ENCODE peak calls at places on chromosomes 7 and 10, in eight cellular contexts. S, H, R, L, M, I, Z and Y are unnamed samples.

GRCh38 chr7:9391221-9391620 is 957.8 kb downstream of the NXPH1 start:
- DNase-seq in S (no peak), H (no peak), R (no peak), L (no peak), M (no peak), I (no peak), Z (no peak), Y (no peak)

GRCh38 chr7:124718032-124718766 is 47.4 kb downstream of the GPR37 start:
- DNase-seq in S (no peak), H (no peak), R (no peak), L (no peak), M (no peak), I (no peak), Z (no peak), Y (no peak)

GRCh38 chr10:72733989-72734388 is 42.0 kb downstream of the MCU start:
- DNase-seq in S (no peak), H (no peak), R (no peak), L (no peak), M (no peak), I (no peak), Z (no peak), Y (no peak)

GRCh38 chr7:114345494-114345893 is 69.1 kb upstream of the FOXP2 start:
- DNase-seq in S (peak), H (no peak), R (no peak), L (no peak), M (no peak), I (no peak), Z (peak), Y (peak)

GRCh38 chr7:128136215-128136597 is 104.9 kb upstream of the LEP start:
- DNase-seq in S (no peak), H (no peak), R (peak), L (no peak), M (no peak), I (no peak), Z (no peak), Y (no peak)

GRCh38 chr10:122557516-122557915 is 3.0 kb upstream of the DMBT1 start:
- DNase-seq in S (no peak), H (no peak), R (peak), L (no peak), M (peak), I (no peak), Z (no peak), Y (no peak)

GRCh38 chr10:72221278-72221677 is 5.2 kb upstream of the ASCC1 start:
- DNase-seq in S (no peak), H (no peak), R (no peak), L (no peak), M (no peak), I (no peak), Z (no peak), Y (no peak)

GRCh38 chr10:98481418-98481945 is 34.7 kb upstream of the HPS1 start:
- DNase-seq in S (no peak), H (no peak), R (no peak), L (no peak), M (no peak), I (no peak), Z (no peak), Y (peak)

GRCh38 chr10:22365233-22365632 is 19.9 kb downstream of the SPAG6 start:
- DNase-seq in S (no peak), H (no peak), R (no peak), L (no peak), M (no peak), I (no peak), Z (no peak), Y (no peak)

GRCh38 chr10:50431791-50432190 is 180.5 kb upstream of the ASAH2 start:
- DNase-seq in S (peak), H (no peak), R (no peak), L (no peak), M (no peak), I (no peak), Z (no peak), Y (peak)

GRCh38 chr10:124500767-124501166 is 39.1 kb downstream of the LHPP start:
- DNase-seq in S (no peak), H (no peak), R (no peak), L (no peak), M (no peak), I (no peak), Z (no peak), Y (no peak)

GRCh38 chr7:22655781-22656180 is 71.2 kb upstream of the IL6 start:
- DNase-seq in S (no peak), H (no peak), R (no peak), L (no peak), M (no peak), I (no peak), Z (no peak), Y (no peak)

GRCh38 chr10:23530079-23530478 is 91.2 kb downstream of the OTUD1 start:
- DNase-seq in S (peak), H (no peak), R (no peak), L (no peak), M (no peak), I (no peak), Z (peak), Y (peak)

GRCh38 chr7:157165987-157166386 is 27.3 kb downstream of the UBE3C start:
- DNase-seq in S (no peak), H (no peak), R (no peak), L (no peak), M (no peak), I (no peak), Z (no peak), Y (no peak)

GRCh38 chr7:111587126-111587525 is 24.8 kb upstream of the IMMP2L start:
- DNase-seq in S (no peak), H (no peak), R (no peak), L (no peak), M (no peak), I (no peak), Z (no peak), Y (no peak)

GRCh38 chr7:109901916-109902315 is 1189.0 kb upstream of the LRRN3 start:
- DNase-seq in S (no peak), H (no peak), R (no peak), L (no peak), M (no peak), I (no peak), Z (no peak), Y (peak)

GRCh38 chr7:110839866-110840265 is 251.1 kb upstream of the LRRN3 start:
- DNase-seq in S (peak), H (no peak), R (peak), L (peak), M (no peak), I (no peak), Z (peak), Y (peak)

GRCh38 chr10:49398986-49399385 is 3.1 kb upstream of the DRGX start:
- DNase-seq in S (no peak), H (no peak), R (peak), L (no peak), M (no peak), I (no peak), Z (no peak), Y (no peak)

GRCh38 chr10:67696029-67696428 is at the start of gene CTNNA3:
- DNase-seq in S (peak), H (no peak), R (peak), L (no peak), M (no peak), I (no peak), Z (no peak), Y (no peak)

GRCh38 chr7:353746-354325 is 63.9 kb downstream of the FOXL3 start:
- DNase-seq in S (no peak), H (no peak), R (no peak), L (no peak), M (no peak), I (no peak), Z (no peak), Y (peak)

GRCh38 chr7:47435889-47436312 is 146.0 kb downstream of the TNS3 start:
- DNase-seq in S (peak), H (peak), R (peak), L (peak), M (no peak), I (no peak), Z (peak), Y (peak)

GRCh38 chr7:82428186-82428961 is 15.2 kb downstream of the CACNA2D1 start:
- DNase-seq in S (peak), H (no peak), R (no peak), L (no peak), M (no peak), I (no peak), Z (peak), Y (peak)

GRCh38 chr10:42948040-42948439 is 128.8 kb upstream of the RET start:
- DNase-seq in S (no peak), H (no peak), R (no peak), L (no peak), M (no peak), I (no peak), Z (no peak), Y (no peak)

GRCh38 chr10:107577226-107577625 is 412.7 kb upstream of the SORCS1 start:
- DNase-seq in S (no peak), H (no peak), R (no peak), L (no peak), M (no peak), I (no peak), Z (no peak), Y (no peak)

GRCh38 chr7:134210976-134211663 is 84.0 kb downstream of the LRGUK start:
- DNase-seq in S (no peak), H (no peak), R (no peak), L (no peak), M (no peak), I (no peak), Z (no peak), Y (no peak)

GRCh38 chr10:96758423-96758822 is 38.1 kb upstream of the PIK3AP1 start:
- DNase-seq in S (no peak), H (no peak), R (no peak), L (no peak), M (peak), I (no peak), Z (no peak), Y (no peak)

GRCh38 chr10:804191-804781 is 114.8 kb upstream of the DIP2C start:
- DNase-seq in S (no peak), H (no peak), R (no peak), L (no peak), M (peak), I (peak), Z (no peak), Y (no peak)

GRCh38 chr7:115008465-115009114 is 86.7 kb downstream of the MDFIC start:
- DNase-seq in S (peak), H (no peak), R (no peak), L (peak), M (no peak), I (no peak), Z (peak), Y (peak)

GRCh38 chr10:8049874-8050560 is 4.5 kb upstream of the GATA3 start:
- DNase-seq in S (no peak), H (no peak), R (peak), L (no peak), M (peak), I (no peak), Z (no peak), Y (no peak)

GRCh38 chr7:18906901-18907300 is 210.5 kb downstream of the TWIST1 start:
- DNase-seq in S (no peak), H (no peak), R (peak), L (no peak), M (no peak), I (no peak), Z (no peak), Y (no peak)

GRCh38 chr10:29765330-29765729 is 130.6 kb upstream of the SVIL start:
- DNase-seq in S (no peak), H (no peak), R (no peak), L (no peak), M (no peak), I (no peak), Z (no peak), Y (no peak)
- TF ChIP-seq CTCF in S (no peak), H (no peak), R (no peak), L (no peak), M (no peak), I (no peak), Z (no peak), Y (no peak)

GRCh38 chr10:15152556-15152955 is 15.9 kb downstream of the NMT2 start:
- DNase-seq in S (no peak), H (no peak), R (no peak), L (no peak), M (peak), I (no peak), Z (no peak), Y (no peak)
- H3K4me3 ChIP-seq in S (no peak), H (no peak), R (no peak), L (no peak), M (no peak), I (no peak), Z (no peak), Y (no peak)

GRCh38 chr7:44231088-44231487 is 30.3 kb downstream of the YKT6 start:
- DNase-seq in S (no peak), H (no peak), R (no peak), L (no peak), M (no peak), I (no peak), Z (no peak), Y (no peak)
- TF ChIP-seq CTCF in S (no peak), H (no peak), R (no peak), L (no peak), M (no peak), I (no peak), Z (no peak), Y (no peak)

DNA sequence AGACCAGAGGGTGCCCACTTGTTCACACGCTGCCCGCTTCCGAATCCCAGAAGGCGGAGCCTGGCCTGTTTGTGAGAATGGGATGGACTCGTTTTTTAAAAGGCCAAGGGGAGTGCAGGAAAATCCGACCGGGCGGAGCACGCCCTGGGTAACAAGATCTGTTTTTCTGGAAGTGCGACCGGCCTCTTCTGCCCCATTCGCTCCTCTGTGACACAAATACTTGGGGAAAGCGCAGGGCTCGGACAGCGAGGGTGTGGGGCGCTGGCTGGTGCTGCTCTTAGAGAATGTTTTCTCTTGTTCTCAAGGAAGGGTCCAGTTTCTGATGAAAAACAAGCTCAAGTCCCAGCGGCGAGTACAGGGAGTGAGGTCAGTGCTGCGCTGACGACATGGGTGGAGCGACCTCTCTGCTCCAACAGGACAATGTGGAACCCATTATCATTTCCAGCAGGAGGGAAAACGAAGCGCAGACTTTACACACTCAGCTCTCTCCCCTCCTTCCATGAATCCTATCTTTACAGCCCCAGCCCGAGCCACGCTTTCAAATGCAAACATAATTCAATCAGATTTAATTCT is 1.3 kb downstream of the RADIL start:
- DNase-seq in S (peak), H (peak), R (peak), L (peak), M (peak), I (peak), Z (peak), Y (peak)
- H3K4me3 ChIP-seq in S (peak), H (peak), R (peak), L (peak), M (peak), I (peak), Z (peak), Y (peak)

GRCh38 chr10:126221874-126222273 is 166.4 kb downstream of the ADAM12 start:
- DNase-seq in S (no peak), H (no peak), R (no peak), L (no peak), M (no peak), I (no peak), Z (no peak), Y (no peak)

GRCh38 chr10:126225672-126226007 is 162.6 kb downstream of the ADAM12 start:
- DNase-seq in S (peak), H (no peak), R (no peak), L (no peak), M (no peak), I (no peak), Z (peak), Y (no peak)

GRCh38 chr10:126222736-126223511 is 165.4 kb downstream of the ADAM12 start:
- DNase-seq in S (peak), H (no peak), R (no peak), L (no peak), M (no peak), I (no peak), Z (peak), Y (peak)

GRCh38 chr10:126224967-126225671 is 163.2 kb downstream of the ADAM12 start:
- DNase-seq in S (no peak), H (no peak), R (peak), L (no peak), M (no peak), I (no peak), Z (no peak), Y (no peak)

GRCh38 chr10:126223512-126224067 is 164.7 kb downstream of the ADAM12 start:
- DNase-seq in S (no peak), H (no peak), R (no peak), L (no peak), M (no peak), I (no peak), Z (no peak), Y (no peak)
- TF ChIP-seq CTCF in S (no peak), H (no peak), R (no peak), L (no peak), M (no peak), I (no peak), Z (no peak), Y (no peak)

GRCh38 chr7:151382079-151382885 is 27.6 kb downstream of the WDR86 start:
- DNase-seq in S (no peak), H (no peak), R (no peak), L (no peak), M (peak), I (no peak), Z (no peak), Y (no peak)
- H3K4me3 ChIP-seq in S (no peak), H (peak), R (peak), L (no peak), M (no peak), I (peak), Z (no peak), Y (no peak)